ENCODE peak calls at places on chromosomes 4 and X, in six cellular contexts. S is body of pancreas, K is mammary epithelial cell, J is right cardiac atrium, O is A549, B is OCI-LY7. L is an unnamed sample. For H3K9me3, the result is how much of the 10 kb centered on the place peaks cover.

GRCh38 chr4:159016527-159017137 is 86.2 kb upstream of the RAPGEF2 start:
- DNase-seq in B (no peak), O (no peak), K (no peak), J (no peak), S (peak), L (no peak)

GRCh38 chr4:3711183-3712111 is 54.7 kb upstream of the ADRA2C start:
- DNase-seq in O (no peak), J (peak), B (no peak), K (no peak), S (no peak), L (peak)

GRCh38 chr4:135256111-135256510 is 1054.5 kb upstream of the PABPC4L start:
- DNase-seq in J (no peak), O (no peak), S (no peak), B (no peak), K (no peak), L (no peak)

GRCh38 chr4:52873861-52874343 is 11.8 kb downstream of the RASL11B start:
- DNase-seq in J (no peak), O (no peak), B (no peak), S (no peak), K (no peak), L (no peak)

GRCh38 chr4:56067826-56068225 is 119.1 kb downstream of the CEP135 start:
- DNase-seq in O (no peak), B (no peak), J (no peak), K (no peak), S (no peak), L (no peak)

GRCh38 chr4:155143512-155143911 is 64.9 kb upstream of the NPY2R start:
- DNase-seq in J (no peak), S (no peak), B (no peak), K (no peak), O (no peak), L (no peak)

GRCh38 chrX:78027798-78028197 is 58.4 kb upstream of the PGAM4 start:
- DNase-seq in S (no peak), K (no peak), J (no peak), B (no peak), O (no peak), L (no peak)

GRCh38 chr4:153159016-153159415 is 45.2 kb upstream of the TRIM2 start:
- DNase-seq in B (peak), O (no peak), K (no peak), J (no peak), S (no peak), L (no peak)

GRCh38 chrX:135086197-135086854 is 34.0 kb downstream of the ETDB start:
- DNase-seq in O (peak), J (no peak), K (peak), B (peak), S (peak), L (no peak)

GRCh38 chr4:29770627-29771026 is 949.5 kb upstream of the PCDH7 start:
- DNase-seq in J (no peak), B (no peak), S (no peak), K (no peak), O (no peak), L (no peak)

GRCh38 chr4:81166431-81166830 is 48.6 kb downstream of the PRKG2 start:
- DNase-seq in O (no peak), J (no peak), S (no peak), B (no peak), K (peak), L (no peak)

GRCh38 chr4:187380181-187380581 is 615.4 kb upstream of the ZFP42 start:
- DNase-seq in B (peak), O (peak), J (no peak), K (no peak), S (peak), L (peak)

GRCh38 chrX:129719931-129720520 is 18.8 kb upstream of the XPNPEP2 start:
- DNase-seq in J (no peak), S (no peak), B (no peak), O (no peak), K (no peak), L (no peak)

DNA sequence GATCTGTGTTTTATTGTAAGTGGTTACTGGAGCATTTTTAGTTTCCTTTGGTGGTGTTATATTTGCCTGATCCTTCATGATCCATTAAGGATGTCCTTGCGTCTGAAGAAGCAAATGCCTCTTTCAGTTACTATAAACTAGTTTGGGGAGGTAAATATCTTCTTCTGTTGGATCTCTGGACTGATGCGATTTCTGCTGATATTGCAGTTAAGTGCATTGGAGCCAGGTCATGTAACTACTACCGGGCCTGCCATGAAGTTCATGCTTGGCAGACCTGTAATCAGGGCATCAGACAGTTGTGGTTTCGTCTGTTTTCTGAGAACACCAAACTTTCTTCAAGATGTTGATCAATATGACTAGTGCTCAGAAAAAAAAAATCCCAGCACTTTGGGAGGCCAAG is 22.9 kb downstream of the ZNF718 start:
- DNase-seq in O (no peak), S (no peak), J (no peak), K (no peak), B (no peak), L (no peak)
- H3K9me3 ChIP-seq in O (under half), S (under half), J (under half), K (under half), B (half or more), L (half or more)

DNA sequence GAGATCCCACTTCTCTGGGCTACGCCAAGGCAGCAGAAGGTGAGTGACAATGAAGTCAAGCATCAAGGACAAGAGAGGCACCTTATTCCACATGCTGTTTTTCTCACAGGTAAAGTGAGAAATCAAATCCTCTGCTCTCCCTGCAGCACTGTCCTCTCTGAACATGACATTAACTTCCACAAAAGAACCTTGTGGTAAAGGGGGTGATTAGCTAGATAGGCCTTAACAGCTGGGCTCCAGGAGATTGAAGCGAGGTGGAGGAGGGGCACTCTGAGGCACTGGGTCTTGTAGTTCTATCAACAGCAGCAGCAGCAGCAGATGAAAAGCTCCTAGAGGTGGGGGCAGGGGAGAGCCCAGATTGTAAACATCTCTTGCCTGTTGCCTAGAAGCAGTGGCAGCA is 96.8 kb upstream of the CXXC4 start:
- DNase-seq in B (no peak), S (peak), K (no peak), O (no peak), J (peak), L (no peak)
- H3K4me3 ChIP-seq in B (no peak), S (no peak), K (no peak), O (no peak), J (no peak), L (no peak)

GRCh38 chrX:80388206-80388605 is 32.0 kb upstream of the TENT5D start:
- DNase-seq in J (no peak), B (no peak), K (no peak), O (no peak), S (no peak), L (no peak)
- H3K9me3 ChIP-seq in J (under half), B (under half), K (under half), O (under half), S (under half), L (under half)

GRCh38 chrX:18753603-18754002 is 46.2 kb downstream of the PPEF1 start:
- DNase-seq in J (no peak), O (no peak), K (no peak), S (no peak), B (no peak), L (no peak)

GRCh38 chrX:18748499-18748898 is 41.1 kb downstream of the PPEF1 start:
- DNase-seq in S (peak), B (no peak), O (no peak), J (no peak), K (no peak), L (no peak)
- H3K4me3 ChIP-seq in S (no peak), B (no peak), O (no peak), J (no peak), K (no peak), L (no peak)

GRCh38 chr4:13539047-13539720 is 5.1 kb downstream of the NKX3-2 start:
- DNase-seq in J (no peak), O (no peak), K (no peak), B (no peak), S (no peak), L (no peak)

GRCh38 chr4:13539721-13540445 is 4.4 kb downstream of the NKX3-2 start:
- DNase-seq in S (no peak), O (no peak), J (no peak), B (no peak), K (no peak), L (no peak)

GRCh38 chr4:13541176-13541604 is 3.1 kb downstream of the NKX3-2 start:
- DNase-seq in K (no peak), J (no peak), B (no peak), S (no peak), O (no peak), L (no peak)

GRCh38 chr4:13541720-13542576 is 2.4 kb downstream of the NKX3-2 start:
- DNase-seq in B (no peak), J (no peak), O (peak), K (no peak), S (peak), L (no peak)

GRCh38 chr4:13540446-13541175 is 3.7 kb downstream of the NKX3-2 start:
- DNase-seq in O (no peak), K (no peak), B (no peak), J (no peak), S (no peak), L (no peak)
- H3K9me3 ChIP-seq in O (under half), K (under half), B (under half), J (under half), S (under half), L (under half)

L was measured in upper lobe of right lung.